ENCODE peak calls at places on chromosomes 11 and 22, in eight cellular contexts. T, E, F, S, B, Z, G and K are unnamed samples.

GRCh38 chr11:106468091-106468490 is 390.6 kb downstream of the AASDHPPT start:
- DNase-seq in G (no peak), E (no peak), B (no peak), Z (no peak), S (no peak), F (peak; percentile 16), T (no peak), K (no peak)

GRCh38 chr11:132770802-132771545 is 761.3 kb downstream of the OPCML start:
- DNase-seq in G (no peak), B (peak; percentile 65), E (no peak), S (no peak), Z (no peak), F (no peak), T (no peak), K (no peak)

GRCh38 chr22:30310881-30311771 is 15.6 kb downstream of the TBC1D10A start:
- DNase-seq in G (no peak), Z (peak; percentile 80), S (no peak), F (no peak), B (peak; percentile 50), E (no peak), T (peak; percentile 89), K (no peak)

GRCh38 chr11:9527481-9528140 is 45.9 kb upstream of the WEE1 start:
- DNase-seq in F (peak; percentile 50), B (peak; percentile 98), Z (no peak), S (no peak), E (no peak), G (peak; percentile 13), T (peak; percentile 68), K (no peak)

GRCh38 chr11:81007046-81007445 is 1566.2 kb upstream of the TENM4 start:
- DNase-seq in Z (no peak), T (peak; percentile 26), E (no peak), F (peak; percentile 37), B (peak; percentile 12), S (no peak), G (no peak), K (no peak)

GRCh38 chr22:33247758-33248157 is 189.6 kb upstream of the SYN3 start:
- DNase-seq in F (no peak), Z (no peak), G (no peak), B (no peak), S (no peak), T (no peak), E (no peak), K (no peak)

GRCh38 chr22:35643991-35644390 is 4.3 kb upstream of the APOL6 start:
- DNase-seq in Z (no peak), G (no peak), B (no peak), E (no peak), F (peak; percentile 54), T (peak; percentile 41), S (no peak), K (no peak)

GRCh38 chr22:42608481-42609361 is 6.0 kb downstream of the POLDIP3 start:
- DNase-seq in G (peak; percentile 45), Z (no peak), S (no peak), T (peak; percentile 39), E (no peak), F (peak; percentile 77), B (peak; percentile 74), K (no peak)

GRCh38 chr11:130389315-130389935 is 39.0 kb downstream of the ADAMTS8 start:
- DNase-seq in E (no peak), G (no peak), F (no peak), Z (peak; percentile 51), S (no peak), T (no peak), B (no peak), K (no peak)

GRCh38 chr11:67255353-67255752 is 10.9 kb upstream of the GRK2 start:
- DNase-seq in T (no peak), E (no peak), G (no peak), S (no peak), Z (no peak), B (no peak), F (no peak), K (no peak)

GRCh38 chr11:102592634-102593581 is 32.2 kb downstream of the MMP20 start:
- DNase-seq in S (no peak), G (no peak), T (peak; percentile 63), B (no peak), F (peak; percentile 53), Z (no peak), E (no peak), K (no peak)

DNA sequence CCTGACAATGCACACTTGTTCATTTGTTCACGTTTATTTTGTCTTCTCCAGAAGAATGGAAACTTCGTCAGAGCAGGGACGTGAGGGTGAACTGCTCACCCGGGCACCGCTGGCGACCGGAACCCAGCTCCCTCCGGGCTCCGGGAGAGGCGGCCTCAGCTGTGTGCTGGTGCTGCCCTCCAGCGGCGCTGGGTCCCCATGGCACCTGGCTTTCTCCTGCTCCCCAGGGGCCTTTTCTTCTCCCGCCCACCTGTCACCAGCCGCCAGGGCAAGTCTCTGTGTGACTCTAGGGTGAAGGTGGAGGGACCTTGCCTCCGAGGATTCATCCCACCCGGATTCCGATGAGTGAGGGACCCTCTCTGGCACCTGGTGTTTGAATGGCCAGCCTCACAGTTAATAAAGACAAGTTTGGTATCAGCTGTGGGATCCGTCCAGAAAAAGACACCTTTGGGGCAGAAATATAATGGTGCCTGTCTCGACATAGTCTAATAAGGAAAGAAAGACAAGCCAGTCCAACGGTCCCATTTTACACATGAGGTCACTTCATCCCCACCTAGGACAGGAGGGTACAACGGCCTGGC is 32.9 kb upstream of the SLC35C1 start:
- DNase-seq in S (peak; percentile 20), T (peak; percentile 79), E (peak; percentile 91), Z (peak; percentile 87), G (peak; percentile 23), B (peak; percentile 28), F (peak; percentile 79), K (peak; percentile 81)
- TF ChIP-seq CTCF in S (peak; percentile 94), T (peak; percentile 95), E (peak; percentile 63), Z (peak; percentile 95), G (peak; percentile 94), B (peak; percentile 93), F (peak; percentile 92), K (peak; percentile 92)

GRCh38 chr11:12123799-12124198 is 13.4 kb downstream of the MICAL2 start:
- DNase-seq in F (no peak), T (no peak), E (no peak), Z (no peak), G (no peak), S (peak; percentile 6), B (no peak), K (no peak)

GRCh38 chr11:12121504-12121903 is 11.1 kb downstream of the MICAL2 start:
- DNase-seq in S (peak; percentile 2), T (no peak), B (no peak), E (peak; percentile 36), Z (no peak), F (no peak), G (no peak), K (no peak)

GRCh38 chr11:12123177-12123576 is 12.8 kb downstream of the MICAL2 start:
- DNase-seq in E (no peak), T (peak; percentile 78), S (no peak), F (peak; percentile 75), G (peak; percentile 39), B (no peak), Z (no peak), K (no peak)

GRCh38 chr11:12121011-12121410 is 10.6 kb downstream of the MICAL2 start:
- DNase-seq in G (no peak), Z (no peak), B (no peak), F (no peak), S (no peak), T (no peak), E (no peak), K (no peak)

DNA sequence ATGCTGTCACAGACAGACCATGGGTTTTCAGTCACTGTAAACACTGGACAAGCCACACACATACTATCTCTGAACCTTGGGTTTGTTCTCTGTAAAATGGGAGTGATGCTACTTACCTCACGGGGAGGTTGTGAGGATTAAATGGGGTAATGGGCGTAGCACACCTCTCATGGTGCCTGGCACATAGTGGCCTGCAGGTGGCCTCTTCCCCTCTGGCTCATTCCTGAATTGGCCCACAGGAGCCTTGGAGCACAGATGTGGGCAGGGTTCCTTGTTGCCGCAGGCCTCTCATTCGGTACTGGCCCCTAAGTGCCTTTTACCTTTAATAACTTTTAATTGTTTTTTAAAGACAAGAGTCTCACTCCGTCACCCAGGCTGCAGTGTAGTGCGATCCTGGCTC is 11.7 kb downstream of the MICAL2 start:
- DNase-seq in Z (no peak), T (peak; percentile 52), F (peak; percentile 50), B (no peak), E (no peak), G (no peak), S (peak; percentile 4), K (no peak)
- TF ChIP-seq CTCF in Z (peak; percentile 50), T (peak; percentile 34), F (peak; percentile 49), B (peak; percentile 53), E (peak; percentile 59), G (peak; percentile 47), S (peak; percentile 58), K (peak; percentile 44)

GRCh38 chr11:15534266-15534665 is 419.5 kb downstream of the INSC start:
- DNase-seq in E (no peak), G (no peak), S (no peak), T (no peak), B (no peak), F (no peak), Z (no peak), K (no peak)

GRCh38 chr11:15532432-15532831 is 417.7 kb downstream of the INSC start:
- DNase-seq in T (no peak), Z (no peak), S (no peak), F (no peak), G (no peak), E (no peak), B (no peak), K (no peak)

GRCh38 chr11:15535414-15535813 is 420.7 kb downstream of the INSC start:
- DNase-seq in S (no peak), T (no peak), B (no peak), E (no peak), F (no peak), Z (no peak), G (no peak), K (no peak)

GRCh38 chr11:15539645-15540044 is 424.9 kb downstream of the INSC start:
- DNase-seq in Z (no peak), G (no peak), F (no peak), E (no peak), S (no peak), B (no peak), T (no peak), K (no peak)

DNA sequence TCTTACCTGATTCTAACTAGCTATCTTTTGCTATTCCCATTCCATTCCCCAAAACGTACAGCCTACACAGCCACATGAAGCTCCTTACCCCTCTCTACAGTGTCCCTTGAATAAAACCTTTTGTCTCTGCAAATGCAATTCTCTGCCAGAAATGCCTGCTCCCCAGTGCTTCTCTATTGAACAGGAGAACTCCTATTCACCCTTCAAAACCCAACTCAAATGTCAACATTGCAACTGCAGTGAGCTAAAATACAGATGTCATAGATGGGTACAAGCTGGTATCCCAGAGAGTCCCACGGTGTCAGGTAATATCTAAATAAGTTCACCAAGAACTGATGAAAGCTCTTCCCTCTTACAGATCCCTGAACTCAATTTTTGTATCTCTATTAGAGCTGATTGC is 421.7 kb downstream of the INSC start:
- DNase-seq in F (no peak), B (no peak), E (no peak), G (no peak), T (no peak), Z (no peak), S (no peak), K (no peak)
- TF ChIP-seq CTCF in F (no peak), B (no peak), E (no peak), G (no peak), T (no peak), Z (no peak), S (no peak), K (no peak)

DNA sequence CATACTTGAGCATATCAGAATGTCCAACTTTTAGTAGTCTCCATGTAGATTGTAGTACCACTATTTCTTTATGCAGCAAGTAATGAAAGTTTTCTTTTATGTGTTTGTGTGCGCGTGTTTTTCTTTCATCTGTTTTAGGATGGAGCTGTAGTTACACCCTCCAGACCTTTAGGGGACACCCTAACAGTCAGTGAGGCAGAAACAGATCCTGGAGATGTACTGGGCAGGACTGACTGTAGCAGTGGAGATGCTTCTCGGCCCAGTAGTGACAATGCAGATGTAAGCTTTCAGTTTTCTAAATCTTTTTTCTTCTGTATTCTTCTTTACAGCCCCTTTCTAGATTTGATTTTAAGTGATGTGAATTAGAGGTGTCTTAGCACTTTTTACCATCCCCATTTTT is 79.9 kb upstream of the GRIK4 start:
- DNase-seq in E (no peak), Z (no peak), F (peak; percentile 39), T (peak; percentile 38), B (peak; percentile 26), S (no peak), G (peak; percentile 13), K (no peak)
- TF ChIP-seq CTCF in E (peak; percentile 7), Z (peak; percentile 29), F (peak; percentile 49), T (peak; percentile 28), B (peak; percentile 35), S (peak; percentile 45), G (peak; percentile 45), K (peak; percentile 28)